ENCODE peak calls at places on chromosomes 12 and 14, in four cellular contexts. F is B cell, E is body of pancreas, H is lower lobe of right lung. K is an unnamed sample.

GRCh38 chr14:100486025-100486828 is 101.0 kb downstream of the BEGAIN start:
- DNase-seq in F (peak), E (peak), H (peak), K (peak)

GRCh38 chr12:20142956-20143355 is 225.4 kb upstream of the PDE3A start:
- DNase-seq in F (no peak), E (no peak), H (no peak), K (no peak)

GRCh38 chr14:75605916-75606315 is 27.5 kb downstream of the FLVCR2 start:
- DNase-seq in F (no peak), E (no peak), H (no peak), K (no peak)

GRCh38 chr12:7112041-7112440 is 3.0 kb upstream of the C1RL start:
- DNase-seq in F (no peak), E (no peak), H (no peak), K (no peak)

GRCh38 chr12:53733051-53733812 is 6.0 kb upstream of the CALCOCO1 start:
- DNase-seq in F (no peak), E (no peak), H (no peak), K (no peak)

GRCh38 chr14:102314242-102315011 is 5.1 kb upstream of the ZNF839 start:
- DNase-seq in F (peak), E (peak), H (peak), K (peak)

GRCh38 chr12:116406529-116406928 is 129.0 kb upstream of the MED13L start:
- DNase-seq in F (no peak), E (peak), H (peak), K (peak)

GRCh38 chr14:61493996-61494395 is 172.6 kb downstream of the PRKCH start:
- DNase-seq in F (no peak), E (no peak), H (no peak), K (no peak)

GRCh38 chr12:52797529-52797894 is 1.6 kb upstream of the KRT3 start:
- DNase-seq in F (no peak), E (no peak), H (no peak), K (no peak)

GRCh38 chr12:101925935-101926334 is 48.6 kb downstream of the DRAM1 start:
- DNase-seq in F (no peak), E (peak), H (peak), K (no peak)

GRCh38 chr14:53011053-53011462 is 60.2 kb upstream of the FERMT2 start:
- DNase-seq in F (no peak), E (peak), H (peak), K (no peak)
- TF ChIP-seq CTCF in F (no peak), E (no peak), H (no peak), K (no peak)

DNA sequence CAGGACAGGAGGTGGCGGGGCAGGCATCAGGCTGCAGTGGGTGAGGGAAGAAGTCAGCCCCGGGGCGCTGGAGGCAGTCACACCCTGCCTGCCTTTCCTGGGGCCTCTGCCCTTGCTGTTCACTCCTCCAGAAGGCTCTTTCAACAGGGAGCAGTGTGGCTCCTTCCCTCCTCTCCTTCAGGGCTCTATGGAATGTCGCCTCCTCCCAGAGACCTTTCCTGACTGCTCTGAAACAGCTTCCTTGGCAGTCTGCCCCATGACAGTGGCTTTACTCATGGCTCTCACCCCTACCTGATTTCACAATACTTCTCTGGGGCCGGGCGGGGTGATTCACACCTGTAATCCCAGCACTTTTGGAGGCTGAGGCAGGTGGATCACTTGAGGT is 7.1 kb downstream of the RHOF start:
- DNase-seq in F (no peak), E (peak), H (peak), K (peak)
- TF ChIP-seq CTCF in F (no peak), E (no peak), H (no peak), K (no peak)

GRCh38 chr12:96578526-96579125 is 89.2 kb downstream of the CFAP54 start:
- DNase-seq in F (peak), E (no peak), H (no peak), K (peak)
- TF ChIP-seq CTCF in F (peak), E (peak), H (peak), K (peak)

GRCh38 chr14:92314182-92314581 is 8.8 kb upstream of the SLC24A4 start:
- DNase-seq in F (no peak), E (no peak), H (no peak), K (no peak)

GRCh38 chr14:92316937-92317336 is 6.0 kb upstream of the SLC24A4 start:
- DNase-seq in F (no peak), E (no peak), H (no peak), K (peak)

GRCh38 chr14:92317511-92317910 is 5.5 kb upstream of the SLC24A4 start:
- DNase-seq in F (no peak), E (no peak), H (no peak), K (no peak)

GRCh38 chr14:92316116-92316515 is 6.8 kb upstream of the SLC24A4 start:
- DNase-seq in F (no peak), E (no peak), H (no peak), K (no peak)

DNA sequence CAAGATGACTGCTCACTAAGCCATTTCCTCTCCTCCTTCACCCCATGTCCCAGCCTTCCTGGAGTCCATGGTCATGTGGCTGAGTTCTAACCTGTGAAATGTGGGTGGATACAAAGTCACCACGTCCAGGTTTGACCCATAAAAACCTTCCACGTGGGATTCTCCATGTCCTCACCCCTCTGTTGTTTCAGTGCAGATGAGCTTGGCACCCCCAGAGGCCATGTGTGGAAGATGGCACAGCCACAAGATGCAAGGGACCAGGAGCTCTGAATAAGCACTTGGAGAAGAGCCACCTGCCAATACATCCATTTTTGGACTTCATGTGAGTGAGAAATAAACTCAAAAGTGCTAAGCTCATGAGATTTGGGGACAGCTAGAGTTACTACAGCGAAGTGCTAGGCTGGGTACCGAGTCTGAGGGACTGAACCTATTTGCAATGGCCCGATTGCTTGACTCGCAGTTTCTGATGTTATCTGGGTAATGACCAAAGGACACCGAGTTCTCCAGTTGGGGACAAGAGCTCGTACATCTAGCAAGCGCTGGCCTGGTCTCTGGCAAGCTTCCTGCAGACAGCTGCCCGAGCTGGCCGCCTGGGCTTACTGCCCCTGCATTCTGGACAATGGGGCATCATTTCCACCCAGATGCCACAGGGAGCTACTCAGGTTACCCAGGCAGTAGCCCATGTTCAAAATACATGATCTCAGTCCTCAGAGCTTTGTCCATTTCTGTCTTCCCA is 7.7 kb upstream of the SLC24A4 start:
- DNase-seq in F (no peak), E (no peak), H (no peak), K (no peak)
- TF ChIP-seq CTCF in F (no peak), E (no peak), H (no peak), K (no peak)

DNA sequence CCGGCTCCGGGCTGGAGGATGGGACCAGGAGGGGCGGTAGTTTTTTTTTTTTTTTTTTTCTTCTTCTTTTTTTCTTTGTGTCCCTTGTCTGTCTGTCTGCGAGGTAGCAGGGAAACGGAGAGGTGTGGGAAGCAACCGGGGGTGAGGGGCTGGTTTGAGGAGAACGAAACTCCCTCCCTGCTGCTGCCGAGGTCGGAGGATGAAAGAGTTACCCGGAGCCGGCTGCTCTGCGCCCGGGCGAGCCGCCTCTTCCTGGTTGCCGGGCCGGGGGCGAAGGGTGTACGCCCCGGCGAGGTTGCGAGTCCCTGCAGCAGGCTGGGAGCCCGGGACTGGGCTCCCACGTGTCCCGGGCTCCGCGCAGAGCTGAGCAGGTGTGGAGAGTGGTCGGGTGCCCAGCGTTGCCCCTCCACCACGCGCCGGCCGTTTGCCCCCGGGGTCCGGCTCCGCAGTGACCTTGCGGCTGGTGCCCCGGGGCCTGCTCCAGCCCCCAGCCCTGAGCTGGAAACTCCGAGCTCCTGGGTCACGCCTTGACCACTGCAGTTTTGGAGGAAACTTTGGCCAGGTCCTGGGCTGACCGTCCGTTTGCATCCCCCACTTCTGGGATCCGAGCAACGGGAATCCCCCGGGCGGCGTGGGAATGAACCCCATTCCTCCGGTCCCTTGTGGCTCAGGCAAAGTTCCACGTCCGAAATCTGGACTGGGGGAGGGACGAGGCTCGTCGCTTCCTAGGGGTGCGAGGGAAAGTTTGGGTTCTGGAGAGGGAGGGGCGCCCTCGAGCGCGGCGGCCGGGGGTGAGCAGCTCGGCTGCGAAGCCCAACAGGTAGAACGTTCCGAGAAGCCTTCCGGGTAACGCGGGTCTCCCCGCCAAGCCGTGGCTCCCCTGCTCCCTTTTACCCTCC is 1.2 kb downstream of the CHST11 start:
- DNase-seq in F (peak), E (peak), H (peak), K (peak)
- TF ChIP-seq CTCF in F (no peak), E (no peak), H (no peak), K (no peak)

GRCh38 chr12:457676-458075 is 2.1 kb upstream of the B4GALNT3 start:
- DNase-seq in F (no peak), E (no peak), H (no peak), K (no peak)

GRCh38 chr12:449203-449602 is 10.5 kb upstream of the B4GALNT3 start:
- DNase-seq in F (no peak), E (no peak), H (no peak), K (no peak)

GRCh38 chr12:455821-456220 is 3.9 kb upstream of the B4GALNT3 start:
- DNase-seq in F (no peak), E (no peak), H (no peak), K (no peak)

GRCh38 chr12:450438-450837 is 9.3 kb upstream of the B4GALNT3 start:
- DNase-seq in F (no peak), E (peak), H (no peak), K (no peak)

GRCh38 chr12:452667-453210 is 7.0 kb upstream of the B4GALNT3 start:
- DNase-seq in F (no peak), E (no peak), H (no peak), K (no peak)
- TF ChIP-seq CTCF in F (peak), E (no peak), H (no peak), K (no peak)

DNA sequence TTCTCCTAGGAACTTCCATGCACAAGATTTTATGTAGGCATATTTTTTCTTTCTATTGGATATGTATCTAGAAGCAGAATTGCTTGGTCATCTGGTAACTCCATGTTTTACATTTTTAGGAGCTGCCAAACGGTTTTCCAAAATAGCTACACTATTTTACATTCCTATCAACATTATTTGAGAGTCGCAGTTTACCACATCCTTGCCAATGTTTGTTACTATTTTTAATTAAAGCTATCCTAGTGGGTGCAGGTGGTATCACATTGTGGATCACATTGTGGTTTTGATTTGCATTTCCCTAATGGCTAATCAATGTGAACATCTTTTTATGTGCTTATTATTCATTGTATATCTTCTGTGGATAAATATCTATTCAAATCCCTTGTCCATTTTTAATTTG is 48.8 kb downstream of the RERG start:
- DNase-seq in F (no peak), E (no peak), H (no peak), K (no peak)
- TF ChIP-seq CTCF in F (no peak), E (no peak), H (no peak), K (no peak)

K was measured in Calu3.